ENCODE peak calls at places on chromosome 1, in four cellular contexts. N, E, I and G are unnamed samples.
A peak's percentile ranks its signal among the peaks of the same experiment; 100 is the strongest.

GRCh38 chr1:167491586-167492408 is 26.5 kb downstream of the CD247 start:
- DNase-seq in N (no peak), E (no peak), I (peak; percentile 52), G (no peak)

GRCh38 chr1:119084651-119085262 is 55.7 kb downstream of the WARS2 start:
- DNase-seq in N (no peak), E (no peak), I (no peak), G (no peak)

GRCh38 chr1:229411434-229412055 is 22.3 kb downstream of the ACTA1 start:
- DNase-seq in N (no peak), E (no peak), I (no peak), G (no peak)

GRCh38 chr1:18530567-18531502 is 50.1 kb downstream of the KLHDC7A start:
- DNase-seq in N (no peak), E (peak; percentile 21), I (peak; percentile 60), G (no peak)

GRCh38 chr1:181604482-181604881 is 121.2 kb downstream of the CACNA1E start:
- DNase-seq in N (no peak), E (no peak), I (no peak), G (no peak)

GRCh38 chr1:197911172-197911856 is 5.9 kb upstream of the LHX9 start:
- DNase-seq in N (no peak), E (no peak), I (peak; percentile 75), G (no peak)

GRCh38 chr1:19765623-19766022 is 34.1 kb downstream of the TMCO4 start:
- DNase-seq in N (peak; percentile 94), E (peak; percentile 54), I (no peak), G (no peak)

GRCh38 chr1:16386454-16387113 is 19.5 kb downstream of the SZRD1 start:
- DNase-seq in N (peak; percentile 71), E (no peak), I (no peak), G (no peak)

GRCh38 chr1:183544598-183545297 is 45.5 kb downstream of the NCF2 start:
- DNase-seq in N (no peak), E (no peak), I (peak; percentile 28), G (peak; percentile 46)

GRCh38 chr1:61344711-61345110 is 262.4 kb downstream of the NFIA start:
- DNase-seq in N (no peak), E (no peak), I (no peak), G (no peak)

GRCh38 chr1:233113009-233113712 is 162.8 kb downstream of the NTPCR start:
- DNase-seq in N (peak; percentile 89), E (peak; percentile 94), I (peak; percentile 90), G (peak; percentile 41)

GRCh38 chr1:111615874-111616715 is 3.5 kb upstream of the RAP1A start:
- DNase-seq in N (no peak), E (no peak), I (no peak), G (no peak)

GRCh38 chr1:167689569-167689925 is 32.2 kb upstream of the MPZL1 start:
- DNase-seq in N (no peak), E (no peak), I (no peak), G (no peak)

GRCh38 chr1:16983649-16984048 is 3.2 kb upstream of the MFAP2 start:
- DNase-seq in N (no peak), E (no peak), I (no peak), G (no peak)

GRCh38 chr1:112614460-112615065 is 4.4 kb downstream of the ST7L start:
- DNase-seq in N (peak; percentile 64), E (no peak), I (peak; percentile 55), G (no peak)

GRCh38 chr1:230877924-230878583 is 9.7 kb upstream of the C1orf198 start:
- DNase-seq in N (no peak), E (no peak), I (no peak), G (no peak)

GRCh38 chr1:231121533-231121932 is 40.3 kb upstream of the TRIM67 start:
- DNase-seq in N (no peak), E (no peak), I (no peak), G (no peak)

GRCh38 chr1:219339466-219339865 is 165.8 kb downstream of the LYPLAL1 start:
- DNase-seq in N (no peak), E (no peak), I (no peak), G (no peak)

GRCh38 chr1:22760453-22760852 is 49.8 kb downstream of the EPHB2 start:
- DNase-seq in N (no peak), E (no peak), I (no peak), G (no peak)

GRCh38 chr1:152024228-152024627 is 12.6 kb downstream of the S100A11 start:
- DNase-seq in N (no peak), E (no peak), I (no peak), G (no peak)

GRCh38 chr1:63321061-63321787 is 1.1 kb upstream of the FOXD3 start:
- DNase-seq in N (no peak), E (no peak), I (peak; percentile 69), G (no peak)
- H3K27ac ChIP-seq in N (no peak overlapping the region), E (no peak overlapping the region), I (peak overlapping the region; percentile 92), G (no peak overlapping the region)

GRCh38 chr1:223228201-223228600 is 85.2 kb upstream of the TLR5 start:
- DNase-seq in N (no peak), E (no peak), I (no peak), G (no peak)

GRCh38 chr1:223230161-223230881 is 87.3 kb upstream of the TLR5 start:
- DNase-seq in N (no peak), E (peak; percentile 41), I (no peak), G (no peak)

GRCh38 chr1:223227486-223228196 is 84.6 kb upstream of the TLR5 start:
- DNase-seq in N (no peak), E (no peak), I (no peak), G (no peak)

GRCh38 chr1:223229756-223230155 is 86.7 kb upstream of the TLR5 start:
- DNase-seq in N (no peak), E (no peak), I (no peak), G (no peak)

DNA sequence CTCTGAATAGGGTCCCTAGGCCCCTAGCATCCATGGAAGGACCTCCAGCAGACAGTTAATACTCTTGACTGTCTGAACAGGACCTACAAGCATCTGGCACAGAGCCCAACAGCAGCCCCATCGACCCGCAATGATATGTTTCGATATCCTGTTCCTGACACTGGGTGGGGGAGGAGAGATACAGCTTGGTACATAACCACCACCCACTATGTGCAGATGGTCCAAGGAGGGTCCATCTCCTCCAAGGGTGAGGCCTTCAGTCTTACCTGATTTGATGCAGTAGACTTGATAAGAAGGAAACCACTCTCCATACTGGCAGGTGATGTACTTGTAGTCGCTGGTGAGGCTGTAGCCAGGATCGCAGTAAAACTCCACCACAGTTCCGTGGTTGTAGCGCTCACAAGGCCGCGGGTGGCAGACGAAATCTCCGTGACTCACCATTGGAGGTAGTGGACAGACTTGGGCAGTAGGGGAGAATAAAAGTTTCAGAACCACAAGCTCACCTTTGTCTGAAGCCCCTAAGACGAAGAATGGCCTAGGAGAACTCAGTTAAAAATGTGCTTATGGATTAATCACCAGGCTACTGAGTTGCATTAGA is 86.0 kb upstream of the TLR5 start:
- DNase-seq in N (no peak), E (no peak), I (no peak), G (no peak)
- H3K27me3 ChIP-seq in N (no peaks in the 10 kb centered on the region), E (no peaks in the 10 kb centered on the region), I (no peaks in the 10 kb centered on the region), G (no peaks in the 10 kb centered on the region)

GRCh38 chr1:234535208-234535607 is 56.2 kb upstream of the TARBP1 start:
- DNase-seq in N (no peak), E (no peak), I (no peak), G (no peak)
- TF ChIP-seq POLR2AphosphoS5 in N (no peak), E (no peak), I (no peak), G (no peak)

GRCh38 chr1:108644984-108645383 is 15.9 kb downstream of the HENMT1 start:
- DNase-seq in N (no peak), E (no peak), I (no peak), G (peak; percentile 34)
- H3K27ac ChIP-seq in N (no peak overlapping the region), E (no peak overlapping the region), I (no peak overlapping the region), G (peak overlapping the region; percentile 54)

DNA sequence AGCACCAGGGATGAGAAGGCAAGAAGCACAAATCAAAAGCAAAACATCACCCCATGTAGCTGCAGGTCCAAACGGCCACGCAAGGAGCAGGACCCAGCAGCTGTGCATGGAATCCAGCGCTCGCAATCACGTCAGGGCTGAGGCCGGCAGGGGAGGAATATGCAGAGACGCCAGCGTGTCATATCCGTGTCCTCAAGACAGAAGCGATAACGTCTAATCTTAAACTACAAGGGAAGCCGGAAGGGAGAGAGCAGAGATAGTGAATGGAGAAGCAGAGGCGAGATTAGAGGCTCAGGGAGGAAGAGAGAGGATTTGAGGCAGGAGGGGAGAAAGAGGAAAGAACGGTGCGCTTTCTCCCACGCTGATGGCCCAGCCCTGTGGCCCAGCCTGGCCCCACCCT is 39.1 kb downstream of the FBXO2 start:
- DNase-seq in N (no peak), E (no peak), I (no peak), G (no peak)
- H3K27me3 ChIP-seq in N (no peaks in the 10 kb centered on the region), E (no peaks in the 10 kb centered on the region), I (no peaks in the 10 kb centered on the region), G (no peaks in the 10 kb centered on the region)

DNA sequence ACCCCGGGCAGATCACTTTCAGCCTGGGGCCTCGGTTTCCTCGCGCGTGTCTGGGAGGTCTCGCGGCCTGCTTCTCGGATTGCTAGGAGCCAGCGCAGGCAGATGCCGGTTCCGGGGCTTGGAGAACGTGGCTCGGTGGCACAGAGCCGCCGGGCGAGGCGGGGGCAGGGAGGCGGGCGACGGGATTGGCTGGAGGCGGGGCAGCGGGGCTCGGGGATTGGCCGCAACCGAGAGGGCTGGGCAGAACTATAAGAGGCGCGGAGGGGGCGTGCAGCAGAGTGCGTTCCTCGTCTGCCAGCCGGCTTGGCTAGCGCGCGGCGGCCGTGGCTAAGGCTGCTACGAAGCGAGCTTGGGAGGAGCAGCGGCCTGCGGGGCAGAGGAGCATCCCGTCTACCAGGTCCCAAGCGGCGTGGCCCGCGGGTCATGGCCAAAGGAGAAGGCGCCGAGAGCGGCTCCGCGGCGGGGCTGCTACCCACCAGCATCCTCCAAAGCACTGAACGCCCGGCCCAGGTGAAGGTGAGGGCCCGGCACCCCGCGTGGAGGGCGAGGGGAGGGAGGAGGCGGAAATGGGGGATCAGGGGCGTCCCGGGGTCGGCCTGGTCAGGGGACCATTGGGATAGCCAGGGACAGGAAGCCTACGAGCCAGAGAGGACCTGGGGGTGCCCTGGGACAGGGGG is at the start of gene MFSD2A:
- DNase-seq in N (peak; percentile 91), E (peak; percentile 73), I (peak; percentile 97), G (peak; percentile 94)
- TF ChIP-seq POLR2AphosphoS5 in N (peak; percentile 59), E (peak; percentile 81), I (peak; percentile 89), G (no peak)

GRCh38 chr1:1462318-1462966 is 9.1 kb upstream of the ATAD3B start:
- DNase-seq in N (no peak), E (no peak), I (no peak), G (no peak)
- H3K27ac ChIP-seq in N (no peak overlapping the region), E (no peak overlapping the region), I (no peak overlapping the region), G (no peak overlapping the region)

DNA sequence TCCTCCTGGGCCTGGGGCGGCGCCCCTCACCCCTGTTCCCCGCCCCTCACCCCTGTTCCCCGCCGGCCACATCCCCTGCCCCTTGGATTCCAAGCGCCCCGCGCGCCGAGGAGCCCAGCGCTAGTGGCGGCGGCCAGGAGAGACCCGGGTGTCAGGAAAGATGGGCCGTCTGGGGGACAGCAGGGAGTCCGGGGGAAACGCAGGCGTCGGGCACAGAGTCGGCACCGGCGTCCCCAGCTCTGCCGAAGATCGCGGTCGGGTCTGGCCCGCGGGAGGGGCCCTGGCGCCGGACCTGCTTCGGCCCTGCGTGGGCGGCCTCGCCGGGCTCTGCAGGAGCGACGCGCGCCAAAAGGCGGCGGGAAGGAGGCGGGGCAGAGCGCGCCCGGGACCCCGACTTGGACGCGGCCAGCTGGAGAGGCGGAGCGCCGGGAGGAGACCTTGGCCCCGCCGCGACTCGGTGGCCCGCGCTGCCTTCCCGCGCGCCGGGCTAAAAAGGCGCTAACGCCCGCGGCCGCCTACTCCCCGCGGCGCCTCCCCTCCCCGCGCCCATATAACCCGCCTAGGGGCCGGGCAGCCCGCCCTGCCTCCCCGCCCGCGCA is at the start of gene TP73:
- DNase-seq in N (no peak), E (peak; percentile 21), I (peak; percentile 43), G (no peak)
- H3K27me3 ChIP-seq in N (peaks cover 51% of the 10 kb centered on the region), E (no peaks in the 10 kb centered on the region), I (peaks cover 71% of the 10 kb centered on the region), G (peaks cover 48% of the 10 kb centered on the region)